ENCODE peak calls at places on chromosomes 1 and 21, in nine cellular contexts. R is NCI-H1694 treated with DMSO at 0.1 percent for 48 hours, A is amniotic stem cell, P is NCI-H2081, N is anterior cingulate cortex, X is T-helper 9 cell, K is globus pallidus, B is pancreas, Y is B cell. W is an unnamed sample.

GRCh38 chr1:209057083-209057482 is 526.4 kb upstream of the CAMK1G start:
- DNase-seq in P (no peak), K (no peak), Y (no peak), N (no peak), R (no peak), A (no peak), B (no peak), X (no peak), W (no peak)

GRCh38 chr1:15323351-15323988 is 76.4 kb downstream of the FHAD1 start:
- DNase-seq in N (peak), R (peak), A (peak), X (peak), P (peak), B (peak), Y (peak), K (peak), W (peak)

GRCh38 chr1:1371354-1371740 is 3.7 kb downstream of the AURKAIP1 start:
- DNase-seq in K (no peak), R (no peak), Y (peak), N (no peak), X (peak), P (no peak), A (no peak), B (peak), W (no peak)

GRCh38 chr1:171501305-171502021 is 16.1 kb downstream of the PRRC2C start:
- DNase-seq in P (no peak), K (no peak), N (no peak), A (no peak), Y (no peak), R (no peak), B (no peak), X (no peak), W (no peak)

GRCh38 chr1:117147856-117148588 is 26.5 kb upstream of the TRIM45 start:
- DNase-seq in K (no peak), R (no peak), B (no peak), N (no peak), A (peak), P (peak), Y (no peak), X (no peak), W (no peak)

GRCh38 chr1:167644551-167644950 is 14.5 kb downstream of the RCSD1 start:
- DNase-seq in K (no peak), A (no peak), P (no peak), Y (no peak), R (no peak), N (no peak), X (no peak), B (no peak), W (no peak)

GRCh38 chr21:38388219-38388618 is 110.1 kb downstream of the ERG start:
- DNase-seq in B (no peak), X (no peak), N (no peak), Y (no peak), K (no peak), R (no peak), A (no peak), P (no peak), W (no peak)

GRCh38 chr1:25201006-25201405 is 31.3 kb downstream of the SYF2 start:
- DNase-seq in X (no peak), R (no peak), B (peak), K (no peak), N (no peak), A (no peak), P (no peak), Y (no peak), W (no peak)

GRCh38 chr1:201153474-201154388 is 543 bp downstream of the TMEM9 start:
- DNase-seq in P (peak), N (no peak), X (no peak), Y (no peak), K (no peak), A (no peak), B (no peak), R (no peak), W (no peak)

GRCh38 chr21:45519182-45519581 is 23.1 kb downstream of the SLC19A1 start:
- DNase-seq in B (no peak), N (no peak), X (no peak), Y (no peak), R (no peak), P (no peak), K (no peak), A (no peak), W (no peak)

GRCh38 chr1:27349784-27350672 is 8.2 kb downstream of the SYTL1 start:
- DNase-seq in Y (peak), R (no peak), N (peak), X (no peak), B (no peak), K (no peak), P (peak), A (no peak), W (no peak)